ENCODE peak calls at places on chromosome 10, in four cellular contexts. S is effector memory CD4-positive, alpha-beta T cell; T is right lobe of liver; X is Peyer's patch. G is an unnamed sample.

GRCh38 chr10:127129104-127129503 is 67.3 kb downstream of the INSYN2A start:
- DNase-seq in X (no peak), S (no peak), T (no peak), G (no peak)

GRCh38 chr10:72250666-72251065 is 23.1 kb upstream of the DDIT4 start:
- DNase-seq in T (peak; percentile 82), X (no peak), S (no peak), G (no peak)

GRCh38 chr10:78952686-78953085 is 116.1 kb upstream of the ZMIZ1 start:
- DNase-seq in T (no peak), S (no peak), X (no peak), G (peak; percentile 72)

GRCh38 chr10:85080934-85081333 is 752.5 kb downstream of the CCSER2 start:
- DNase-seq in X (no peak), S (no peak), T (no peak), G (no peak)

GRCh38 chr10:110681023-110681681 is 37.0 kb downstream of the RBM20 start:
- DNase-seq in T (no peak), X (no peak), S (no peak), G (no peak)

GRCh38 chr10:13321576-13321975 is 21.7 kb upstream of the PHYH start:
- DNase-seq in S (no peak), X (no peak), T (no peak), G (no peak)

GRCh38 chr10:62912086-62912485 is 95.9 kb upstream of the EGR2 start:
- DNase-seq in S (no peak), T (no peak), X (no peak), G (no peak)

GRCh38 chr10:97974526-97975525 is 55.6 kb downstream of the CRTAC1 start:
- DNase-seq in T (no peak), S (no peak), X (no peak), G (no peak)

GRCh38 chr10:114053946-114054345 is 10.3 kb downstream of the ADRB1 start:
- DNase-seq in S (no peak), X (no peak), T (no peak), G (no peak)

GRCh38 chr10:94403823-94404228 is 1.5 kb downstream of the TBC1D12 start:
- DNase-seq in T (no peak), X (no peak), S (no peak), G (no peak)

GRCh38 chr10:125052146-125052545 is 108.2 kb downstream of the CTBP2 start:
- DNase-seq in T (no peak), S (no peak), X (no peak), G (no peak)

GRCh38 chr10:26729395-26729794 is 31.9 kb downstream of the PDSS1 start:
- DNase-seq in S (no peak), X (no peak), T (no peak), G (no peak)

GRCh38 chr10:16570731-16571130 is 49.1 kb upstream of the C1QL3 start:
- DNase-seq in S (no peak), X (no peak), T (no peak), G (no peak)

GRCh38 chr10:111298031-111298430 is 221.2 kb downstream of the ADRA2A start:
- DNase-seq in X (no peak), S (no peak), T (no peak), G (no peak)

GRCh38 chr10:101569838-101570763 is 18.0 kb downstream of the POLL start:
- DNase-seq in S (peak; percentile 72), X (peak; percentile 89), T (peak; percentile 82), G (peak; percentile 82)

GRCh38 chr10:78966182-78966787 is 102.5 kb upstream of the ZMIZ1 start:
- DNase-seq in S (no peak), X (no peak), T (no peak), G (no peak)

DNA sequence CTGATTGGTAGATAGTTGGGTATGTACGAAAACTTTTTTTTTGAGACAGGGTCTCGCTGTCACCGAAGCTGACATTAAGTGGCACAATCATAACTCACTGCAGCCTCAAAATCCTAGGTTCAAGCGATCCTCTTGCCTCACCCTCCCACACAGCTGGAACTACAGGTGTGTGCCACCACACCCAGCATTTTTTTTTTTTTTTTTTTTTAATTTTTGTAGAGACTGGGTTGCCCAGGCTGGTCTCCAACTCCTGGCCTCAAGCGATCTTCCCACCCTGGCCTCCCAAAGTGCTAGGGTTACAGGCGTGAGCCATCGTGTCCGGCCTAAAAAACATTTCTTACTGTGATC is 1.5 kb upstream of the LRRC27 start:
- DNase-seq in S (no peak), X (no peak), T (no peak), G (no peak)
- H3K27ac ChIP-seq in S (peak overlapping the region; percentile 46), X (peak overlapping the region; percentile 12), T (peak overlapping the region; percentile 34), G (no peak overlapping the region)

GRCh38 chr10:50387736-50388081 is 136.4 kb upstream of the ASAH2 start:
- DNase-seq in T (no peak), X (no peak), S (no peak), G (no peak)

GRCh38 chr10:50386992-50387735 is 135.8 kb upstream of the ASAH2 start:
- DNase-seq in X (no peak), S (no peak), T (no peak), G (no peak)

GRCh38 chr10:50384839-50385238 is 133.5 kb upstream of the ASAH2 start:
- DNase-seq in S (no peak), T (no peak), X (no peak), G (no peak)

GRCh38 chr10:50384238-50384637 is 132.9 kb upstream of the ASAH2 start:
- DNase-seq in T (no peak), X (no peak), S (no peak), G (no peak)

DNA sequence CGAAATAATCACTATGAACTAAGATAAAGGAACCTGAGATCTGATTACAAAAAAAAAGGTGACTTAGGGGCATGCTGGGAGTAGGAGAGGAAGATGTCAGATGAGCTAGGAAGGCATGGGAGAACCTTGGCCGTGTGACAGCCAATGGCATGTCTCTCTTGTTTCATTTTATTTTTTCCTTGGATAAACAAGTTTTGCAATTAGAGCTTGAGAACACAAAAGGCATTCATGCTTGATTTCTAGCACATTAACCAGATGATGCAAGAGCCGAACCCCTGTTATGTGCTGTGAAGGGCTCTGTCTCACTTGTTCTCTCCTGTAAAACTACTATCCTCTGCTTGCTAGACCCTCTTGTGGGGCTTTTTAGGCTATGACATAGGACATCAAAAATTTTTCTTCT is 134.3 kb upstream of the ASAH2 start:
- DNase-seq in T (peak; percentile 46), X (no peak), S (no peak), G (no peak)
- H3K4me1 ChIP-seq in T (no peaks in the 10 kb centered on the region), X (peaks cover 8% of the 10 kb centered on the region), S (no peaks in the 10 kb centered on the region), G (peaks cover 6% of the 10 kb centered on the region)

GRCh38 chr10:102673961-102674511 is 29.8 kb downstream of the TRIM8 start:
- DNase-seq in X (peak; percentile 52), T (no peak), S (peak; percentile 68), G (peak; percentile 83)
- H3K27ac ChIP-seq in X (peak overlapping the region; percentile 61), T (peak overlapping the region; percentile 53), S (peak overlapping the region; percentile 82), G (peak overlapping the region; percentile 94)

DNA sequence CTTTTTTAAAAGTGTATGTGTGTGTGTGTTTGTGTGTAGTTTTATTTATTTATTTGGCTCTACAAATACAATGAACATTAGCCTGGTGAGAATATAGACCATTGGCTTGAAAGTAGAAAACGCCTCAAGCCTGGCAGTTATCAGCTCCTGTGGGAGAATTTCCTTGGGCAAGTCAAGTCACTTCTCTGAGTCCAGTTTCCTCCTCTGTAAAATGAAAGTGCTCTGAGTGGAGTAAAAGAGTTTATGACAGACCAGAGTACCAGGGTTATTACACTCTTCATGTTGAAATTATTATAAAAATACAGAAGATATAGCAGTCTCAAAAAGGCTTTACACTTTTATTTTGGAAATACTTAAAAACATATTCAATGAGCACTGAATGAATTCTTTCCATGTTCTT is 10.1 kb upstream of the RHOBTB1 start:
- DNase-seq in X (no peak), T (no peak), S (no peak), G (no peak)
- H3K4me1 ChIP-seq in X (peaks cover 9% of the 10 kb centered on the region), T (no peaks in the 10 kb centered on the region), S (no peaks in the 10 kb centered on the region), G (no peaks in the 10 kb centered on the region)

GRCh38 chr10:35731828-35732227 is 89.7 kb upstream of the FZD8 start:
- DNase-seq in T (no peak), X (no peak), S (no peak), G (no peak)
- H3K27ac ChIP-seq in T (no peak overlapping the region), X (no peak overlapping the region), S (no peak overlapping the region), G (no peak overlapping the region)

DNA sequence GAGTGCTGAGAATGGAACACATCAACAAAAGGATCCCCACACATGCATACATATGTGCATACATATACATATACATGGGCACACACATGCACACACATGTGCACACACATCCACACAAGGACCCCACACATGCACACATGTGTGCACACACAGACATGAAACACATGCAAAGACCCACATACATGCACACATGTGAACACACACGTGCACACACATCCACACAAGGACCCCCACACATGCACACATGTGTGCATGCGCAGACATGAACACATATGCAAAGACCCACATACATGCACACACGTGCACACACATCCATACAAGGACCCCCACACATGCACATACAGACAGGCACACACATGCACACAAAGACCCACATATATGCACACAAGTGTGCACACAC is 104.4 kb upstream of the ADARB2 start:
- DNase-seq in X (no peak), S (no peak), T (no peak), G (no peak)
- H3K4me1 ChIP-seq in X (no peaks in the 10 kb centered on the region), S (no peaks in the 10 kb centered on the region), T (no peaks in the 10 kb centered on the region), G (no peaks in the 10 kb centered on the region)

DNA sequence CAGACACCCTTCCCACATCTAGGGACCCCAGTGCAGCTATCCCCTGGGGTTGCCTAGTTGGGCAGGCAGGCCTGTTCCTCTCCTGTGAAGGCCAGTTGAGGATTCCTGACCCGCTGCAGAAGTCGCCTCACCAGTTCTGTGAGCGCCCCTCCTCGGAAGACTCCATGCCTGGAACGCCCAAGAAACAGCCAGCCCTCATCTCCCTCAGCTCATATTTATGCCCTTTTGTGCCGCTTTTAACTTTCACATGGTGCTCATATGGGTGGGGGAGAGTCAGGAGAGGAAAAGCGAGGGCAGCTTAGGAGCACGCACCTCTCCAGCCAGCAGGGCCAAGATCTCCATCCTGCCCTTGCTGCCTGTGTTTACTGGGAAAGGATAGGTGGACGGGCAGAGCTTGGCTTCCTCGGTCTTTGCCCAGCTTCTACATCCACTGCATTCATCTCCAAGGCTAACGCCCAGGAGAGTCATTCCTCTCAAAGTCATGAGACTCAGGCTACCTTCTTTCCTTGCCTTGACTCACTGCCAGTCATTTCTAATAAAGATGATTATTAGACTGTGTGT is 286.6 kb downstream of the USP6NL start:
- DNase-seq in T (no peak), S (no peak), X (no peak), G (no peak)
- H3K27ac ChIP-seq in T (no peak overlapping the region), S (no peak overlapping the region), X (no peak overlapping the region), G (no peak overlapping the region)

G was measured in left lung.